ENCODE peak calls at places on chromosomes 5 and 9, in four cellular contexts. M, N, E and I are unnamed samples.

GRCh38 chr9:114348906-114349482 is 19.3 kb downstream of the ORM2 start:
- DNase-seq in M (peak), N (peak), E (peak), I (peak)

GRCh38 chr5:6717687-6718086 is 4.5 kb downstream of the TENT4A start:
- DNase-seq in N (no peak), E (no peak), M (no peak), I (no peak)

GRCh38 chr5:82749453-82749852 is 327.7 kb downstream of the TMEM167A start:
- DNase-seq in E (no peak), M (no peak), N (peak), I (no peak)

GRCh38 chr5:5523066-5523505 is 100.6 kb downstream of the ICE1 start:
- DNase-seq in E (no peak), M (no peak), N (peak), I (no peak)

GRCh38 chr5:149416977-149417713 is 38.1 kb upstream of the IL17B start:
- DNase-seq in E (no peak), M (peak), N (no peak), I (no peak)

GRCh38 chr5:44365351-44365750 is 23.9 kb downstream of the FGF10 start:
- DNase-seq in E (no peak), N (peak), M (no peak), I (peak)

GRCh38 chr9:29625292-29625731 is 2052.0 kb upstream of the C9orf72 start:
- DNase-seq in N (peak), M (no peak), E (no peak), I (no peak)

GRCh38 chr9:26975728-26976707 is 19.8 kb downstream of the IFT74 start:
- DNase-seq in E (peak), N (peak), M (no peak), I (no peak)

GRCh38 chr5:133179405-133179804 is 127.6 kb downstream of the HSPA4 start:
- DNase-seq in N (no peak), M (no peak), E (no peak), I (no peak)

GRCh38 chr5:7644723-7645122 is 206.2 kb downstream of the CFAP90 start:
- DNase-seq in M (no peak), N (no peak), E (no peak), I (no peak)

GRCh38 chr5:172503925-172504730 is 49.8 kb upstream of the SH3PXD2B start:
- DNase-seq in N (peak), M (no peak), E (no peak), I (no peak)

GRCh38 chr9:2967779-2968178 is 123.9 kb upstream of the PUM3 start:
- DNase-seq in M (no peak), N (no peak), E (no peak), I (no peak)

GRCh38 chr9:79609468-79610018 is 37.8 kb downstream of the TLE4 start:
- DNase-seq in N (no peak), E (no peak), M (no peak), I (no peak)

GRCh38 chr9:35828716-35829083 is at the start of gene FAM221B:
- DNase-seq in M (no peak), N (no peak), E (no peak), I (no peak)

GRCh38 chr5:91910655-91911054 is 527.5 kb upstream of the ARRDC3 start:
- DNase-seq in N (no peak), E (no peak), M (no peak), I (no peak)

GRCh38 chr9:36163840-36164175 is 5.4 kb upstream of the CCIN start:
- DNase-seq in E (no peak), M (no peak), N (peak), I (peak)

GRCh38 chr5:53603009-53603687 is 42.7 kb downstream of the NDUFS4 start:
- DNase-seq in E (no peak), M (peak), N (peak), I (no peak)

GRCh38 chr9:6068983-6069382 is 53.6 kb upstream of the RANBP6 start:
- DNase-seq in M (no peak), N (no peak), E (no peak), I (no peak)

GRCh38 chr5:81750308-81751008 is 439 bp downstream of the SSBP2 start:
- DNase-seq in N (no peak), E (no peak), M (no peak), I (no peak)

GRCh38 chr9:132408521-132408920 is 1.5 kb upstream of the CFAP77 start:
- DNase-seq in N (no peak), M (no peak), E (no peak), I (no peak)

GRCh38 chr5:42950466-42951168 is 89.5 kb downstream of the ANXA2R start:
- DNase-seq in M (peak), E (peak), N (peak), I (peak)

GRCh38 chr5:10288600-10289213 is 19.0 kb downstream of the CMBL start:
- DNase-seq in N (no peak), M (no peak), E (no peak), I (peak)

GRCh38 chr5:125005287-125005686 is 258.8 kb upstream of the ZNF608 start:
- DNase-seq in N (no peak), E (no peak), M (no peak), I (no peak)
- H3K4me3 ChIP-seq in N (no peak), E (no peak), M (no peak), I (no peak)

GRCh38 chr5:1316588-1316902 is 21.7 kb upstream of the TERT start:
- DNase-seq in E (no peak), N (no peak), M (no peak), I (no peak)
- H3K4me3 ChIP-seq in E (no peak), N (no peak), M (no peak), I (no peak)

GRCh38 chr5:135324897-135325650 is 74.0 kb downstream of the MACROH2A1 start:
- DNase-seq in N (no peak), E (no peak), M (no peak), I (no peak)

GRCh38 chr5:135329101-135329912 is 69.7 kb downstream of the MACROH2A1 start:
- DNase-seq in N (no peak), E (no peak), M (no peak), I (no peak)

GRCh38 chr5:135326296-135327240 is 72.5 kb downstream of the MACROH2A1 start:
- DNase-seq in N (no peak), M (no peak), E (no peak), I (no peak)

GRCh38 chr5:135328128-135328687 is 70.8 kb downstream of the MACROH2A1 start:
- DNase-seq in M (no peak), E (no peak), N (no peak), I (no peak)

DNA sequence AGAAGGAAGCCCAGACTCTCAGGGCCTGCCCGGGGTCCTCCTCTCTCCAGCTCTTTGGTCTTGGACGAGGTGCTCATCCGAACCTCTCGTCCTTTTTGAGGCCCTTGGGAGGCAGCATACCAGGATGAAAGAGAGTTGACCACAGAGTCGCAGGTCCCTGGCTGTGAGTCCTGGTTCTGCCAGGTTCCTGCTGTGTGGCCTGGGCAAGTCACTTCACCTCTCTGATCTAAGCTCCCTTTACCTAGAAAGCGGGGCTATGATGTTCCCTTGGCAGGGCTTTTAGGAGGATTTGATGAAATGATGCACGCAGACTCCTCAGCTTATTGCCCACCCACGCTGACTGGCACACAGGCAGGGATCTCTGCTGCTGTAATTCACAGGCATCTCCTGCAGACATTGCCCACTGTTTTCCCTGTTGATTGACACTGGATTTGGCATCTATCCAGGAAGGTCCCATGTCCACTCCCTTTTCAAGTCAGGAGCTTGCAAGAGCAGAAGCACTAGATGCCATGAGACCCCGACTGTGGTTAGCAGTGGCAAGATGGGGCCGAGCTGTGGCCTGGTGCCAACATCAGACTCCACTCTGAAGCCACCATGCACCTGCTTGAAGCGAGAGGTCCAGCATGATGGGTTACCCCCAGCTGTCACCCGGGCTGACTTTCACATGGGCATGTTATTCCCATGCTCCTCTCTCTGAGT is 71.5 kb downstream of the MACROH2A1 start:
- DNase-seq in N (no peak), M (no peak), E (no peak), I (no peak)
- H3K4me3 ChIP-seq in N (no peak), M (no peak), E (no peak), I (no peak)

DNA sequence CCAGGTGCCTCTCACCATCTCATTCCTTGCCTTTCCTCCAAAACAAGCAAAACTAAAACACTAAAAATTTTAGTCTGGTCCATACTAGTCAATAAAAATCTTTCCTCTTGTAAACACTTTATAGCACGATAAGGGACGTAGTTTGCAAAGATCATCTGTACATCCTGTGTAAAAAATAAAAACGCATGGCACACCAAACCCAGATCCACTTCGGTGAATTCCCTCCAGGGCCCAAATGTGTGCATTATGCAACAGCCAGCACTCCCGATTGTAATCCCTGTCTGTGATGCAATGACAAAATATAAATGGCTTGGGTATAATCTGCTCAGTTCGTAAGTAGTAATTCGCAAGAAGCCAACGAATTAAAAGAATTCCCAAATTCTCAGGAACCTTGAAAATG is 1.4 kb downstream of the FAM169A start:
- DNase-seq in E (no peak), N (no peak), M (no peak), I (no peak)
- H3K4me3 ChIP-seq in E (no peak), N (no peak), M (no peak), I (no peak)

DNA sequence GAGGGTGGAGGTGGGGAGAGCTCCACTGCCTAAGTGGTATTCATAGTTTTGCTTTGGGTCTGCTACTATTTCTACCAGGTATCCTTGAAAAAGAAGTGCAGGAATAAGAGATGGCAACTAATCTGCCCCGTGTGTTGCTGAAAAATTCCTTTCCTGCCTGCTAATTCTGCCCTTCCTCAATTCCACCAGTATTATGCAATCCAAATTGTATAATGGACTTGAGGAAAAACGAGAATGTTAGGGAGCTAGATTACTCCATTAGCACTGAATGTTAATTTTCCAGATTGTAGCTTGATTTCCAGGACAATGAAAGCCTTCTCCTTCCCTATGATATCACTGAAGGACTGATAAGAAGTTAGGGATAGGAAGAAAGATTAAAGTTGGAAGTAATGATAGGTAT is 16.9 kb downstream of the ADAM19 start:
- DNase-seq in M (no peak), N (no peak), E (no peak), I (no peak)
- H3K4me3 ChIP-seq in M (no peak), N (no peak), E (no peak), I (no peak)

GRCh38 chr9:134319306-134320194 is 6.7 kb upstream of the RXRA start:
- DNase-seq in N (no peak), M (no peak), E (no peak), I (no peak)

GRCh38 chr9:134318941-134319305 is 7.3 kb upstream of the RXRA start:
- DNase-seq in E (no peak), N (no peak), M (no peak), I (no peak)

GRCh38 chr9:134321571-134321930 is 4.7 kb upstream of the RXRA start:
- DNase-seq in M (no peak), N (no peak), E (no peak), I (no peak)

GRCh38 chr9:134320916-134321570 is 5.2 kb upstream of the RXRA start:
- DNase-seq in E (no peak), N (no peak), M (no peak), I (no peak)

GRCh38 chr9:134320195-134320885 is 5.9 kb upstream of the RXRA start:
- DNase-seq in E (no peak), N (no peak), M (no peak), I (no peak)
- H3K4me3 ChIP-seq in E (no peak), N (no peak), M (no peak), I (no peak)

DNA sequence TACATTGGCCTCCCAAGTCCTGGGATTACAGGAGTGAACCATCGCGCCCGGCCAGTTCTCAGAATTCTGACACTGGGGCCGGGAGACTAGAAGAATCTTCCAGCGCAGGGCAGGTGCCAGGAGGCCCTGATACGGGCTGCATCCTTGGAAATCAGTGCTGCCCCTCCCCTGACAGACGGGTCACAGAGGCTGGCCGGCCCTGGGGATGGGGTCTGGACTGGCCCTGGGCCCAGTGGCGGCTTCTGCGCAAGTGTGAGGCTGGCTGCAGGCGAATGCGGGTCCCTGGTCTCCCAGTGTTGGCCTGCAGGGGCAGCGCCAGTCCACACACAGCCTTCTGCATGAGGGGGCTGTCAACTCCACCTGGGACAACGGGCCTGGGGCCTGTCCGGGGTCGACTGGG is 831 bp upstream of the TBC1D9B start:
- DNase-seq in M (no peak), E (no peak), N (no peak), I (no peak)
- H3K4me3 ChIP-seq in M (no peak), E (no peak), N (no peak), I (no peak)

DNA sequence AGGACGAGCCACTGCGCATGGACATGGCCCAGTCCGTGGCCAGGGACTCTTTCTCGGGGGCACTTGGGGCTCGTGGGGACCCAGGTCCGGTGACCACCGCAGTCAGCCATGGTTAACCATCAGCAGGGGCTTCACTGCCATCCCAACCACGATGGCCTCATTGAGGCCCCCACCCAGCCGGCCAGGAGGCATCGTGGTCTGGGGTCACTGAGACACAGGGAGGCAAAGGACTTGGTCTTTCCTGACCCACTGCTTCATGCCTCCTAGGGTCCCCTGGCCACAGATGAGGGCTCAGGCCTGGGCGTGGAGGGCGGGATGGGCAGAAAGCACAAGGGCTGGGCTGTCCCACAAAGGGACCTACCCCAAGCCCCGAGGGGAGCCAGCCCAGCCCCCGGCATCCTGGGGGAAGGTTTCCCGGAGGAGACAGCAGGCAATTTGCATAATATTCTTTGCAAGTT is 6.6 kb downstream of the NACC2 start:
- DNase-seq in N (no peak), E (no peak), M (no peak), I (no peak)
- H3K4me3 ChIP-seq in N (no peak), E (no peak), M (no peak), I (no peak)